ENCODE peak calls at places on chromosomes 4 and X, in eight cellular contexts. I is HCT116, P is Panc1, B is GM12878, X is HepG2, E is K562, Y is GM23338, F is upper lobe of left lung. Q is an unnamed sample.

GRCh38 chrX:13716905-13717304 is 17.5 kb downstream of the TRAPPC2 start:
- ATAC-seq in I (no peak), P (no peak), B (no peak), X (no peak), E (no peak), Y (no peak), F (no peak), Q (no peak)

GRCh38 chrX:13638826-13639225 is 14.1 kb upstream of the TCEANC start:
- ATAC-seq in I (no peak), P (no peak), B (no peak), X (no peak), E (no peak), Y (no peak), F (no peak), Q (no peak)

GRCh38 chr4:181820518-181820917 is 422.7 kb upstream of the TENM3 start:
- ATAC-seq in I (no peak), P (no peak), B (no peak), X (no peak), E (no peak), Y (peak), F (no peak), Q (no peak)

GRCh38 chrX:23503835-23504539 is 163.3 kb upstream of the PRDX4 start:
- ATAC-seq in I (peak), P (peak), B (no peak), X (peak), E (no peak), Y (peak), F (peak), Q (peak)

GRCh38 chr4:30839583-30840520 is 119.7 kb downstream of the PCDH7 start:
- ATAC-seq in I (peak), P (no peak), B (no peak), X (no peak), E (no peak), Y (peak), F (no peak), Q (no peak)

GRCh38 chr4:123802082-123802658 is 405.6 kb downstream of the SPRY1 start:
- ATAC-seq in I (no peak), P (no peak), B (no peak), X (no peak), E (no peak), Y (no peak), F (no peak), Q (no peak)

GRCh38 chr4:153209410-153209809 is 5.2 kb downstream of the TRIM2 start:
- ATAC-seq in I (no peak), P (no peak), B (no peak), X (peak), E (no peak), Y (no peak), F (peak), Q (no peak)

GRCh38 chrX:116285506-116285905 is 115.0 kb downstream of the AGTR2 start:
- ATAC-seq in I (no peak), P (no peak), B (no peak), X (no peak), E (no peak), Y (no peak), F (no peak), Q (no peak)

GRCh38 chrX:2969021-2969420 is 37.3 kb upstream of the ARSH start:
- ATAC-seq in I (no peak), P (no peak), B (no peak), X (no peak), E (no peak), Y (no peak), F (no peak), Q (no peak)

GRCh38 chrX:109485470-109486340 is 3.8 kb upstream of the GUCY2F start:
- ATAC-seq in I (peak), P (peak), B (peak), X (no peak), E (peak), Y (no peak), F (peak), Q (no peak)

GRCh38 chr4:83503974-83504373 is 19.1 kb upstream of the ABRAXAS1 start:
- ATAC-seq in I (no peak), P (no peak), B (no peak), X (no peak), E (no peak), Y (no peak), F (no peak), Q (no peak)

GRCh38 chr4:145487626-145488025 is 6.0 kb downstream of the SMAD1 start:
- ATAC-seq in I (no peak), P (no peak), B (peak), X (no peak), E (no peak), Y (no peak), F (no peak), Q (no peak)

GRCh38 chrX:74450803-74451449 is 29.6 kb downstream of the SLC16A2 start:
- ATAC-seq in I (peak), P (peak), B (no peak), X (no peak), E (no peak), Y (no peak), F (no peak), Q (peak)

GRCh38 chr4:110808371-110808878 is 185.5 kb upstream of the PITX2 start:
- ATAC-seq in I (no peak), P (no peak), B (peak), X (no peak), E (no peak), Y (no peak), F (no peak), Q (no peak)

GRCh38 chrX:110089656-110090404 is 86.9 kb downstream of the TMEM164 start:
- ATAC-seq in I (no peak), P (no peak), B (peak), X (no peak), E (peak), Y (no peak), F (no peak), Q (no peak)

GRCh38 chr4:140130677-140131076 is 23.3 kb downstream of the MAML3 start:
- ATAC-seq in I (peak), P (no peak), B (peak), X (no peak), E (no peak), Y (no peak), F (peak), Q (no peak)

GRCh38 chrX:115906881-115907280 is 263.7 kb upstream of the AGTR2 start:
- ATAC-seq in I (no peak), P (no peak), B (no peak), X (no peak), E (no peak), Y (no peak), F (no peak), Q (no peak)

GRCh38 chr4:84051728-84052127 is 447.4 kb downstream of the NKX6-1 start:
- ATAC-seq in I (no peak), P (no peak), B (no peak), X (no peak), E (no peak), Y (peak), F (no peak), Q (no peak)

GRCh38 chrX:72272868-72273267 is 4.2 kb downstream of the RPS4X start:
- ATAC-seq in I (no peak), P (no peak), B (peak), X (no peak), E (no peak), Y (no peak), F (no peak), Q (no peak)

GRCh38 chr4:12084690-12085089 is 656.0 kb upstream of the HS3ST1 start:
- ATAC-seq in I (no peak), P (no peak), B (no peak), X (no peak), E (no peak), Y (no peak), F (no peak), Q (no peak)

GRCh38 chr4:69594382-69594781 is 45.1 kb downstream of the UGT2A2 start:
- ATAC-seq in I (no peak), P (no peak), B (no peak), X (peak), E (no peak), Y (no peak), F (no peak), Q (no peak)

GRCh38 chr4:140223056-140223810 is 69.2 kb upstream of the MAML3 start:
- ATAC-seq in I (peak), P (no peak), B (no peak), X (no peak), E (no peak), Y (no peak), F (no peak), Q (no peak)

GRCh38 chr4:54274264-54274663 is 45.2 kb downstream of the PDGFRA start:
- ATAC-seq in I (no peak), P (no peak), B (no peak), X (no peak), E (no peak), Y (no peak), F (no peak), Q (no peak)

GRCh38 chrX:77422886-77423648 is 24.1 kb upstream of the FGF16 start:
- ATAC-seq in I (no peak), P (no peak), B (no peak), X (no peak), E (no peak), Y (peak), F (no peak), Q (no peak)

GRCh38 chr4:37389967-37390580 is 145.5 kb downstream of the NWD2 start:
- ATAC-seq in I (peak), P (no peak), B (peak), X (peak), E (peak), Y (peak), F (peak), Q (no peak)

GRCh38 chr4:166501941-166502382 is 628.9 kb downstream of the TLL1 start:
- ATAC-seq in I (peak), P (no peak), B (no peak), X (peak), E (peak), Y (peak), F (peak), Q (no peak)

GRCh38 chr4:95250544-95251137 is 298.1 kb downstream of the UNC5C start:
- ATAC-seq in I (no peak), P (no peak), B (no peak), X (no peak), E (no peak), Y (no peak), F (no peak), Q (no peak)

GRCh38 chr4:10182446-10183424 is 66.1 kb upstream of the WDR1 start:
- ATAC-seq in I (no peak), P (no peak), B (no peak), X (no peak), E (peak), Y (no peak), F (no peak), Q (no peak)

GRCh38 chrX:132741706-132742105 is 216.7 kb downstream of the HS6ST2 start:
- ATAC-seq in I (no peak), P (no peak), B (no peak), X (no peak), E (no peak), Y (no peak), F (no peak), Q (no peak)

GRCh38 chrX:12975999-12976558 is 1.2 kb downstream of the TMSB4X start:
- ATAC-seq in I (no peak), P (no peak), B (peak), X (peak), E (peak), Y (peak), F (no peak), Q (no peak)

GRCh38 chr4:25908491-25908901 is 5.5 kb upstream of the SMIM20 start:
- ATAC-seq in I (peak), P (peak), B (no peak), X (peak), E (no peak), Y (no peak), F (no peak), Q (no peak)

DNA sequence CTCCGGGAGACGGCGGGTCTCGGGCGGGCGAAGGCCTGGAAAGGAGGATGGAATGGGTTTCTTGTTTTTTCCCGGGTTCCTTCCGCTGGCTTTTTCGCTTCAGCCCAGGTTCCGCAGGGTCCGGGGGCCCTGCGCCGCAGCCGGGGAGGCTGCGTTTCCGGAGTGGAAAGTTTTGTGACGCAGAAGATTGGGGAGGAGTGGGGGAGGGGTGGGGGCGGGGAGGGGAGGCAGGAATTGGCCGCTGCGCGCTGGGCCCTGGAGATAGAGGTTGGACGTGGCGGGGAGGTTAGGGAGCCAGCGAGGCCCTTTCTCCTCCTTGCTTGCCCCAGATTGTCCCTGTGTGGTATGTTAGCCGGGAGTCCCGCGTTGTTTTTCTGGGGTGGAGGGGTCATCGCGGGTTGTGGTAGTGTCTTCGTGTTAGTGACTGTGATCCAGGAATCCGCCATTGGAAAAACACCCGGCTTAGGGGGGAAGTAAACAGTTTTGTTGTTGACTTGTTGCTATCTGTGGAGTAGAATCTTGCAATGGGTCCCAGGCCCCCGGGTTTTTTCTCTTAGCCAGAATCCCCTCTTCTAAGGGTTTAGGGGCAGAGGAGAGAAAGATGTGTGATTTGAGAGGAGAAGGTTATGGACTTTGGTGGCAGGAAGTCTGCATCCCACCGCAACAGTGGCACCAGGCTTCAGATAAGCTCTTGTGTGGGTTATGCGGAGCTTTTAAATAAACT is 1.1 kb downstream of the DDX3X start:
- ATAC-seq in I (no peak), P (no peak), B (peak), X (no peak), E (peak), Y (no peak), F (peak), Q (peak)
- TF ChIP-seq POLR2AphosphoS5 in I (no peak), P (no peak), B (no peak), X (no peak), E (peak), Y (no peak), F (no peak), Q (peak)

GRCh38 chr4:1727117-1728031 is 6.1 kb downstream of the TACC3 start:
- ATAC-seq in I (no peak), P (peak), B (no peak), X (no peak), E (no peak), Y (no peak), F (peak), Q (peak)
- TF ChIP-seq POLR2AphosphoS5 in I (no peak), P (no peak), B (no peak), X (no peak), E (no peak), Y (no peak), F (no peak), Q (no peak)

GRCh38 chr4:74990276-74990675 is 57.4 kb downstream of the PARM1 start:
- ATAC-seq in I (no peak), P (no peak), B (no peak), X (no peak), E (no peak), Y (no peak), F (no peak), Q (no peak)
- TF ChIP-seq POLR2AphosphoS5 in I (no peak), P (no peak), B (no peak), X (no peak), E (no peak), Y (no peak), F (no peak), Q (no peak)

DNA sequence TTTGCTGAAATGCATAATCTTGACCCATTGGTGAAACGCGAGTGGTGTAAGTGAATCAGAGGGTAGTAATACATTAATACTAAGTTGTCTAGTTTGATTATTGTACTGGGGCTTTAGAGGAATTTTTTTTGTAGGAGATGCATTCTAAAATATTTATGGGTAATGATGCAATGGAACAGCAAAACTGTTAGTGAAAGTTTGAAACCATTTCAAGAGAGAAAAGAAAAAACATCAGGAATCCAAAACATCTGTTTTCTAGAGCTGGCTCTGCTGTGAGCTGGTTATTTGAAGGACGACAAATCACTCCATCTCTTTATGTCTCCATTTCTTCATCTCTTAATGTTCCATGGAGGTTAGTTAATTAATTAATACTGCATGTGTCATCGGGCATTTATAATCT is 351.9 kb upstream of the FAT1 start:
- ATAC-seq in I (no peak), P (no peak), B (no peak), X (no peak), E (no peak), Y (no peak), F (no peak), Q (no peak)
- TF ChIP-seq POLR2AphosphoS5 in I (no peak), P (no peak), B (no peak), X (no peak), E (no peak), Y (no peak), F (no peak), Q (no peak)

DNA sequence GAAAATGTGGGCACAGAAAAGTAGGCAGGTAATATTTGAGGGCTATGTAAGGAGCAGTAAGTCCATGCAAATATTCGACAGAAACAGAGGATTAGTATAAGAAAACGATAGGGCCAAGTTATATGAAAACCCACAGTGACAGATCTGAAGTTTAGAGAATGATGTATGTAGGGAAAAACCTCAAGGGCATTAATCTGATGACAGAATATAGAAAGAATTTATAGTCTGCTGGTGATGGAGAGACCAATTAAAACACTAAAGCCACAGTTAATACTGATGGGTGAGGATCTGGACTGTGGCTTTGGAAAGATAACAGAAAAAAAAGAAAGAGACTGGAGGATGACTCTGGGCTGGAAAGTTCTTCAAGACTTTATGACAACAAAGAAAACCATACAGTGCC is 169.7 kb downstream of the PALLD start:
- ATAC-seq in I (peak), P (no peak), B (no peak), X (no peak), E (no peak), Y (no peak), F (no peak), Q (no peak)
- TF ChIP-seq POLR2AphosphoS5 in I (no peak), P (no peak), B (no peak), X (no peak), E (no peak), Y (no peak), F (no peak), Q (no peak)

GRCh38 chrX:154029439-154029838 is 9.7 kb upstream of the IRAK1 start:
- ATAC-seq in I (peak), P (no peak), B (peak), X (peak), E (peak), Y (peak), F (no peak), Q (no peak)
- TF ChIP-seq POLR2AphosphoS5 in I (no peak), P (no peak), B (no peak), X (no peak), E (no peak), Y (no peak), F (no peak), Q (no peak)

GRCh38 chr4:15001825-15002658 is at the start of gene CPEB2:
- ATAC-seq in I (peak), P (peak), B (peak), X (peak), E (peak), Y (peak), F (peak), Q (peak)

GRCh38 chr4:15003891-15004700 is 1.8 kb downstream of the CPEB2 start:
- ATAC-seq in I (peak), P (peak), B (peak), X (peak), E (peak), Y (peak), F (no peak), Q (no peak)

GRCh38 chr4:15002659-15003440 is 569 bp downstream of the CPEB2 start:
- ATAC-seq in I (peak), P (peak), B (peak), X (peak), E (peak), Y (peak), F (peak), Q (peak)

GRCh38 chr4:15003441-15003890 is 1.2 kb downstream of the CPEB2 start:
- ATAC-seq in I (peak), P (peak), B (peak), X (peak), E (peak), Y (peak), F (no peak), Q (peak)

DNA sequence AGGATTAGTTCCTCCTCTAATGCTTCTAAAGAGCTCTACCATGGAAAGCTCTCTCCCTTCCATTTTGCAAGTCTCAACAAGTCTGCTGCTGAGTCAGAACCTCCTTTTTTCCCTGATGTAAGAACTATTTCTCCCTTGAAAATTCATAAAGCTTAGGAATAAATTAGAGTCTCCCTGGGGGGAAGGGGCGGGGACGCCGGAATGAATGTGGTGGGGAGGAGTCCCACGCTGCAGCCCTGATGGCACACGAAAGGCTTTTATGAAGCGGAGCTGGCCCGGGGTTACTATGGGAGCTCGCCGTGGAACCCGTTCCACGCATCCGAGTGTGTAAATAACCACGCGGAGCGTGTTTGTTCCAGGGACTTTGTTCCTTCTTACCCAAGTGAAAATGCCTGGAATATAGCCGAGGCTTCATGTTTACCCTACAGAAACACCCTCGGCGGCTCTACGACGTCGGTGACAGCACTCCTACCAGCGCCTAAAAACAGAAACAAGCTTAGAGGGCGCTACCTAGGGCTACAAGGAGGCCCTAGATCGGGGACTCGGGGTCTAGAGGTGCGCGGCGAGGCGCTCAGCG is 945 bp upstream of the CPEB2 start:
- ATAC-seq in I (peak), P (peak), B (peak), X (peak), E (peak), Y (peak), F (peak), Q (peak)
- TF ChIP-seq POLR2AphosphoS5 in I (no peak), P (no peak), B (no peak), X (no peak), E (no peak), Y (no peak), F (peak), Q (peak)

DNA sequence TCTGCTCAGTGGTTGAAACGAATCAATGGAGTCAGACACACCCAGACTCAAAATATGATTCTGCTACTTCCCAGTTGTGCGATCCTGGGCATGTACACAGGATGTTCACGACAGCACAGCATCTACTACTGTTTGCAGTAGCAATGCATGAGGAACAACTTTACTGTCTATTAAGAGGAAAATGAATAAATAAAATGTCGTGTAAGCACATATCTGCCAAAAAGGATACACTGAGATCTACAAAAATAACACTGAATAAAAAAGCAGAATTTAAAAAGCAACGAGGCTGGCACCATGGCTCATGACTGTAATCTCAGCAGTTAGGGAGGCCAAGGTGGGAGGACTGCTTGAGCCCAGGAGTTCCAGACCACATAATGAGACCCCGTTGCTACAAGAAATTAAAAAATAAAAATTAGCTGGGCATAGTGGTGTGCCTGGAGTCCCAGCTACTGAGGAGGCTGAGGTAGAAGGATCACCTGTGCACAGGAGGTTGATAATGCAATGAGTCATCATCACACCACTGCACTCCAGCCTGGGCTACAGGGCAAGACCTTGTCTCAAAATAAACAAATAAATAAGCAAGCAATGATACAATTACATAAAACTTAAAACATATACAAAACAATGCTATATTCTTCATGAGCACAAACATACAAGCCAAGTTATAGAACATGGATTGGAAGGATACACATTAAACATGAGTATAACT is 8.7 kb downstream of the CFAP97 start:
- ATAC-seq in I (peak), P (peak), B (no peak), X (no peak), E (no peak), Y (no peak), F (no peak), Q (no peak)
- TF ChIP-seq POLR2AphosphoS5 in I (no peak), P (no peak), B (no peak), X (no peak), E (no peak), Y (no peak), F (no peak), Q (no peak)

Q was measured in gastroesophageal sphincter.